ENCODE peak calls at places on chromosomes 5 and 9, in ten cellular contexts. One of them, this sample, is unnamed.

GRCh38 chr9:10566853-10567252 is 45.9 kb downstream of the PTPRD start:
- DNase-seq in B cell: no peak
- DNase-seq in AG04450: no peak
- DNase-seq in stomach: no peak
- DNase-seq in GM20000: no peak
- DNase-seq in left lung: no peak
- DNase-seq in HepG2: peak
- DNase-seq in astrocyte of the spinal cord: no peak
- DNase-seq in neural crest cell: no peak
- DNase-seq in body of pancreas: no peak
- DNase-seq in this sample: no peak

GRCh38 chr5:156475831-156476551 is 149.0 kb downstream of the SGCD start:
- DNase-seq in stomach: no peak
- DNase-seq in B cell: no peak
- DNase-seq in GM20000: no peak
- DNase-seq in left lung: peak
- DNase-seq in HepG2: no peak
- DNase-seq in neural crest cell: no peak
- DNase-seq in body of pancreas: peak
- DNase-seq in AG04450: peak
- DNase-seq in astrocyte of the spinal cord: peak
- DNase-seq in this sample: peak

GRCh38 chr9:35842795-35843194 is 13.8 kb downstream of the TMEM8B start:
- DNase-seq in body of pancreas: no peak
- DNase-seq in HepG2: no peak
- DNase-seq in AG04450: no peak
- DNase-seq in left lung: no peak
- DNase-seq in stomach: no peak
- DNase-seq in neural crest cell: no peak
- DNase-seq in B cell: no peak
- DNase-seq in GM20000: peak
- DNase-seq in astrocyte of the spinal cord: no peak
- DNase-seq in this sample: no peak

GRCh38 chr9:29208670-29209069 is 1635.4 kb upstream of the C9orf72 start:
- DNase-seq in HepG2: no peak
- DNase-seq in astrocyte of the spinal cord: peak
- DNase-seq in AG04450: no peak
- DNase-seq in GM20000: no peak
- DNase-seq in body of pancreas: no peak
- DNase-seq in B cell: no peak
- DNase-seq in stomach: no peak
- DNase-seq in neural crest cell: no peak
- DNase-seq in left lung: no peak
- DNase-seq in this sample: no peak

GRCh38 chr9:84300271-84300670 is 40.3 kb downstream of the SLC28A3 start:
- DNase-seq in neural crest cell: no peak
- DNase-seq in stomach: no peak
- DNase-seq in AG04450: no peak
- DNase-seq in B cell: no peak
- DNase-seq in left lung: no peak
- DNase-seq in HepG2: no peak
- DNase-seq in body of pancreas: no peak
- DNase-seq in GM20000: no peak
- DNase-seq in astrocyte of the spinal cord: peak
- DNase-seq in this sample: no peak

GRCh38 chr9:10005206-10005605 is 607.6 kb downstream of the PTPRD start:
- DNase-seq in B cell: no peak
- DNase-seq in HepG2: no peak
- DNase-seq in AG04450: no peak
- DNase-seq in stomach: no peak
- DNase-seq in body of pancreas: peak
- DNase-seq in GM20000: no peak
- DNase-seq in astrocyte of the spinal cord: no peak
- DNase-seq in left lung: no peak
- DNase-seq in neural crest cell: no peak
- DNase-seq in this sample: no peak

GRCh38 chr5:99169309-99169708 is 240.5 kb upstream of the CHD1 start:
- DNase-seq in GM20000: no peak
- DNase-seq in AG04450: no peak
- DNase-seq in left lung: no peak
- DNase-seq in body of pancreas: no peak
- DNase-seq in neural crest cell: no peak
- DNase-seq in astrocyte of the spinal cord: peak
- DNase-seq in B cell: no peak
- DNase-seq in stomach: no peak
- DNase-seq in HepG2: no peak
- DNase-seq in this sample: peak

GRCh38 chr5:27532305-27532704 is 493.9 kb upstream of the CDH9 start:
- DNase-seq in stomach: no peak
- DNase-seq in GM20000: no peak
- DNase-seq in neural crest cell: no peak
- DNase-seq in left lung: no peak
- DNase-seq in astrocyte of the spinal cord: no peak
- DNase-seq in B cell: no peak
- DNase-seq in body of pancreas: no peak
- DNase-seq in AG04450: no peak
- DNase-seq in HepG2: no peak
- DNase-seq in this sample: no peak

GRCh38 chr9:70411930-70412677 is 2.4 kb downstream of the KLF9 start:
- DNase-seq in neural crest cell: no peak
- DNase-seq in HepG2: peak
- DNase-seq in astrocyte of the spinal cord: peak
- DNase-seq in GM20000: peak
- DNase-seq in AG04450: no peak
- DNase-seq in left lung: peak
- DNase-seq in B cell: peak
- DNase-seq in body of pancreas: peak
- DNase-seq in stomach: peak
- DNase-seq in this sample: no peak

GRCh38 chr9:27528278-27528885 is 1.2 kb downstream of the MOB3B start:
- DNase-seq in stomach: peak
- DNase-seq in body of pancreas: peak
- DNase-seq in left lung: peak
- DNase-seq in B cell: peak
- DNase-seq in HepG2: no peak
- DNase-seq in neural crest cell: peak
- DNase-seq in AG04450: no peak
- DNase-seq in GM20000: peak
- DNase-seq in astrocyte of the spinal cord: peak
- DNase-seq in this sample: peak

GRCh38 chr5:6759401-6759800 is 46.2 kb downstream of the TENT4A start:
- DNase-seq in body of pancreas: peak
- DNase-seq in AG04450: no peak
- DNase-seq in stomach: no peak
- DNase-seq in left lung: no peak
- DNase-seq in astrocyte of the spinal cord: no peak
- DNase-seq in neural crest cell: no peak
- DNase-seq in GM20000: no peak
- DNase-seq in B cell: no peak
- DNase-seq in HepG2: peak
- DNase-seq in this sample: no peak

GRCh38 chr5:76363385-76364261 is 39.5 kb upstream of the IQGAP2 start:
- DNase-seq in astrocyte of the spinal cord: no peak
- DNase-seq in stomach: peak
- DNase-seq in GM20000: no peak
- DNase-seq in neural crest cell: no peak
- DNase-seq in HepG2: peak
- DNase-seq in AG04450: no peak
- DNase-seq in body of pancreas: peak
- DNase-seq in B cell: no peak
- DNase-seq in left lung: no peak
- DNase-seq in this sample: no peak

GRCh38 chr5:175383350-175383749 is 60.6 kb downstream of the DRD1 start:
- DNase-seq in neural crest cell: peak
- DNase-seq in body of pancreas: no peak
- DNase-seq in AG04450: no peak
- DNase-seq in HepG2: no peak
- DNase-seq in stomach: no peak
- DNase-seq in GM20000: no peak
- DNase-seq in B cell: no peak
- DNase-seq in left lung: no peak
- DNase-seq in astrocyte of the spinal cord: peak
- DNase-seq in this sample: peak

GRCh38 chr9:90044710-90045151 is 439.9 kb downstream of the GADD45G start:
- DNase-seq in stomach: no peak
- DNase-seq in left lung: peak
- DNase-seq in neural crest cell: no peak
- DNase-seq in astrocyte of the spinal cord: peak
- DNase-seq in GM20000: no peak
- DNase-seq in body of pancreas: no peak
- DNase-seq in AG04450: no peak
- DNase-seq in B cell: no peak
- DNase-seq in HepG2: peak
- DNase-seq in this sample: no peak

DNA sequence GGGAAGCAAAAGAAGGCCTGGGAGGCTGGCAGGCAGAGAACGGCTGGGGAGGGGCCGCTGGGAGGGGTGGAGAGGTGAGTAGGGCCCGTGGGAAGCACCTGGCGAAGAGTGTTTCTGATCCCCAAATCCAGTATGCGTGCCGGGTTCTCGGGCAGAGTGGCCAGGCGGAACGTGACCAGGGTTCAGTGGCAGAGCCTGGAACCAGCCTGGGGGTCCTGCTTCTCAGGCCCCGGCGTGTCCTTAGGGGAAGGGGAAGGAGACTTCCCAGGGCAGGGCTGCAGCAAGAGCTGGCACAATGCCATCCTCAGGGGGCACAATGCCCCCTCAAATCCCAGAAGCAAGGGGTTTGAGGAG is 25.5 kb upstream of the IER5L start:
- DNase-seq in AG04450: no peak
- DNase-seq in left lung: no peak
- DNase-seq in body of pancreas: no peak
- DNase-seq in GM20000: no peak
- DNase-seq in neural crest cell: no peak
- DNase-seq in HepG2: no peak
- DNase-seq in stomach: no peak
- DNase-seq in astrocyte of the spinal cord: no peak
- DNase-seq in B cell: no peak
- DNase-seq in this sample: no peak
- TF ChIP-seq CTCF in AG04450: no peak
- TF ChIP-seq CTCF in left lung: no peak
- TF ChIP-seq CTCF in body of pancreas: no peak
- TF ChIP-seq CTCF in GM20000: no peak
- TF ChIP-seq CTCF in neural crest cell: no peak
- TF ChIP-seq CTCF in HepG2: no peak
- TF ChIP-seq CTCF in stomach: no peak
- TF ChIP-seq CTCF in astrocyte of the spinal cord: no peak
- TF ChIP-seq CTCF in B cell: no peak
- TF ChIP-seq CTCF in this sample: no peak

GRCh38 chr5:3828761-3829160 is 233.1 kb downstream of the IRX1 start:
- DNase-seq in HepG2: no peak
- DNase-seq in B cell: no peak
- DNase-seq in stomach: no peak
- DNase-seq in left lung: no peak
- DNase-seq in astrocyte of the spinal cord: no peak
- DNase-seq in neural crest cell: no peak
- DNase-seq in body of pancreas: no peak
- DNase-seq in GM20000: no peak
- DNase-seq in AG04450: no peak
- DNase-seq in this sample: no peak
- TF ChIP-seq CTCF in HepG2: no peak
- TF ChIP-seq CTCF in B cell: no peak
- TF ChIP-seq CTCF in stomach: no peak
- TF ChIP-seq CTCF in left lung: no peak
- TF ChIP-seq CTCF in astrocyte of the spinal cord: no peak
- TF ChIP-seq CTCF in neural crest cell: peak
- TF ChIP-seq CTCF in body of pancreas: no peak
- TF ChIP-seq CTCF in GM20000: no peak
- TF ChIP-seq CTCF in AG04450: no peak
- TF ChIP-seq CTCF in this sample: no peak

GRCh38 chr5:3590967-3591900 is 4.4 kb upstream of the IRX1 start:
- DNase-seq in body of pancreas: no peak
- DNase-seq in neural crest cell: no peak
- DNase-seq in AG04450: no peak
- DNase-seq in B cell: no peak
- DNase-seq in stomach: no peak
- DNase-seq in astrocyte of the spinal cord: no peak
- DNase-seq in GM20000: no peak
- DNase-seq in HepG2: no peak
- DNase-seq in left lung: no peak
- DNase-seq in this sample: no peak
- TF ChIP-seq CTCF in body of pancreas: no peak
- TF ChIP-seq CTCF in neural crest cell: peak
- TF ChIP-seq CTCF in AG04450: no peak
- TF ChIP-seq CTCF in B cell: no peak
- TF ChIP-seq CTCF in stomach: no peak
- TF ChIP-seq CTCF in astrocyte of the spinal cord: no peak
- TF ChIP-seq CTCF in GM20000: no peak
- TF ChIP-seq CTCF in HepG2: no peak
- TF ChIP-seq CTCF in left lung: no peak
- TF ChIP-seq CTCF in this sample: peak

DNA sequence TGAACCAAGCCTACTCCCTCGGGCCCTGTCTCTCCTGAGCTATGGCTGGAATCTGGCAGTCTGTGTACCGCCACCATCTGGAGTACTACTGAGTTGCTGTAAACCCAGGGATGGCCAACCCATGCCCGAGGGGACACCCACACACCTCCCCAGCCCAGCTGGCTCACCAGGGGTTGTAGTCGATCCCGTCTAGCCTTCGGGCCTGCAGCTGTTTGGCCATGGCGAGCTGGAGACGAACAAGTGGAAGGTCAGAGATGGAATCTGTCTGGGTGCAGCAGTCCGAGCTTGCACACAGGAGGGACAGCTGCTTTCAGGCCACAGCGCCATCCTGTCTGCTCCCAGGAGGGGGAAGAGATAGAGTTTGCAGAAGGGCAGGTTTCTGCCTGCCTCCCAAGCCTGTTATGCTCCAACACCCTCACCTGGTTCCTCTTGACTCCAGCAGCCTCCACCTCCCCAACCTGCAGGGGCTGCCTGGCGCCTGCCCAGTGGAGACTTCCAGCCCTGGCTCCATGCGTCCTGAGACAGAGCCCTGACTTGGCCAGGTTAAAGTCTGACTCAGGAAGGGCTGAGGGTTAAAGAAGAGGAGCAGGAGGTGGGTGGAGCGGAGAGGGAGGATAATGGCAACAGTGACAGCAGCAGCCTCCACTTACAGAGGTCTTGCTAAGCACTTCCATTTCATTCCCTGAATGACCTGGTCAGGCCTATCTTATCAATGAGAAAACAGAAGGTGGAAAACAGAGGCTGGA is 15.8 kb upstream of the SPOUT1 start:
- DNase-seq in left lung: no peak
- DNase-seq in stomach: no peak
- DNase-seq in astrocyte of the spinal cord: no peak
- DNase-seq in neural crest cell: no peak
- DNase-seq in body of pancreas: no peak
- DNase-seq in B cell: no peak
- DNase-seq in GM20000: peak
- DNase-seq in AG04450: no peak
- DNase-seq in HepG2: peak
- DNase-seq in this sample: no peak
- TF ChIP-seq CTCF in left lung: no peak
- TF ChIP-seq CTCF in stomach: no peak
- TF ChIP-seq CTCF in astrocyte of the spinal cord: no peak
- TF ChIP-seq CTCF in neural crest cell: no peak
- TF ChIP-seq CTCF in body of pancreas: no peak
- TF ChIP-seq CTCF in B cell: no peak
- TF ChIP-seq CTCF in GM20000: no peak
- TF ChIP-seq CTCF in AG04450: no peak
- TF ChIP-seq CTCF in HepG2: peak
- TF ChIP-seq CTCF in this sample: no peak

GRCh38 chr9:18297532-18297872 is 176.5 kb upstream of the ADAMTSL1 start:
- DNase-seq in stomach: no peak
- DNase-seq in body of pancreas: no peak
- DNase-seq in B cell: no peak
- DNase-seq in neural crest cell: no peak
- DNase-seq in HepG2: peak
- DNase-seq in GM20000: no peak
- DNase-seq in left lung: no peak
- DNase-seq in astrocyte of the spinal cord: no peak
- DNase-seq in AG04450: no peak
- DNase-seq in this sample: no peak
- TF ChIP-seq CTCF in stomach: no peak
- TF ChIP-seq CTCF in body of pancreas: no peak
- TF ChIP-seq CTCF in B cell: no peak
- TF ChIP-seq CTCF in neural crest cell: peak
- TF ChIP-seq CTCF in HepG2: no peak
- TF ChIP-seq CTCF in GM20000: no peak
- TF ChIP-seq CTCF in left lung: no peak
- TF ChIP-seq CTCF in astrocyte of the spinal cord: peak
- TF ChIP-seq CTCF in AG04450: peak
- TF ChIP-seq CTCF in this sample: peak

This sample was measured in astrocyte of the cerebellum.